ENCODE peak calls at places on chromosomes 6 and 20, in five cellular contexts. E is mesenteric fat pad; G is ACHN; W is progenitor cell of endocrine pancreas; A is activated naive CD4-positive, alpha-beta T cell treated with anti-CD3 and anti-CD28 coated beads, Interleukin-2, amount 10 ng/mL, durations not matched to agents 7 days and 5 days. R is an unnamed sample.

GRCh38 chr6:146913842-146914562 is 290.2 kb upstream of the STXBP5 start:
- DNase-seq in E (no peak), A (no peak), G (peak), W (peak), R (no peak)

GRCh38 chr6:3825851-3826581 is 23.2 kb upstream of the FAM50B start:
- DNase-seq in E (peak), A (no peak), G (peak), W (no peak), R (no peak)

GRCh38 chr20:8542115-8542486 is 410.0 kb downstream of the PLCB1 start:
- DNase-seq in G (no peak), W (no peak), E (no peak), A (no peak), R (no peak)

GRCh38 chr6:41580690-41581089 is 34.5 kb downstream of the FOXP4 start:
- DNase-seq in W (no peak), G (no peak), A (no peak), E (no peak), R (no peak)

GRCh38 chr6:88220493-88220892 is 54.3 kb upstream of the CNR1 start:
- DNase-seq in E (no peak), G (peak), W (no peak), A (no peak), R (no peak)

GRCh38 chr20:59836768-59837167 is 96.7 kb downstream of the SYCP2 start:
- DNase-seq in W (no peak), E (no peak), G (no peak), A (no peak), R (no peak)

GRCh38 chr6:154403803-154404202 is 47.2 kb upstream of the IPCEF1 start:
- DNase-seq in E (no peak), A (no peak), W (no peak), G (peak), R (no peak)

GRCh38 chr6:109406196-109406595 is 23.9 kb upstream of the CD164 start:
- DNase-seq in G (no peak), A (no peak), W (no peak), E (no peak), R (no peak)

GRCh38 chr20:20603339-20603990 is 109.0 kb downstream of the RALGAPA2 start:
- DNase-seq in W (no peak), G (peak), E (no peak), A (no peak), R (no peak)

GRCh38 chr20:53036992-53037391 is 64.8 kb downstream of the TSHZ2 start:
- DNase-seq in W (no peak), E (no peak), A (no peak), G (no peak), R (no peak)

GRCh38 chr6:151239603-151240035 is at the start of gene AKAP12:
- DNase-seq in A (no peak), G (no peak), W (peak), E (no peak), R (no peak)

GRCh38 chr20:50029697-50030428 is 47.1 kb downstream of the SNAI1 start:
- DNase-seq in E (no peak), A (no peak), W (no peak), G (peak), R (no peak)

GRCh38 chr6:53894086-53894485 is 99.3 kb downstream of the LRRC1 start:
- DNase-seq in E (no peak), A (no peak), W (no peak), G (no peak), R (peak)

GRCh38 chr6:118945217-118945616 is 10.3 kb upstream of the MCM9 start:
- DNase-seq in G (no peak), E (no peak), A (no peak), W (no peak), R (no peak)

GRCh38 chr20:2762578-2763131 is 37.8 kb downstream of the CPXM1 start:
- DNase-seq in E (no peak), A (no peak), G (no peak), W (no peak), R (no peak)

GRCh38 chr6:161217631-161218030 is 56.2 kb downstream of the AGPAT4 start:
- DNase-seq in A (no peak), E (no peak), G (no peak), W (no peak), R (no peak)

GRCh38 chr20:4597215-4597614 is 124.5 kb upstream of the PRND start:
- DNase-seq in A (no peak), W (no peak), E (no peak), G (no peak), R (no peak)

GRCh38 chr6:157982580-157983438 is 1.1 kb downstream of the SYNJ2 start:
- DNase-seq in A (peak), E (peak), W (no peak), G (no peak), R (no peak)

GRCh38 chr20:36856691-36857635 is 19.0 kb upstream of the TLDC2 start:
- DNase-seq in E (no peak), A (peak), W (no peak), G (no peak), R (peak)

GRCh38 chr6:41271901-41272395 is 14.5 kb downstream of the TREM1 start:
- DNase-seq in G (no peak), E (peak), W (no peak), A (peak), R (peak)

GRCh38 chr6:81772741-81773140 is 20.3 kb upstream of the TENT5A start:
- DNase-seq in A (no peak), G (peak), W (no peak), E (no peak), R (no peak)

GRCh38 chr20:46034039-46034438 is 5.0 kb downstream of the SLC12A5 start:
- DNase-seq in W (no peak), G (no peak), A (no peak), E (no peak), R (no peak)